ENCODE peak calls at places on chromosomes 1 and 21, in seven cellular contexts. K, U, M, B, R, W and X are unnamed samples.
A peak's percentile ranks its signal among the peaks of the same experiment; 100 is the strongest.

GRCh38 chr1:89457046-89457445 is 67.6 kb upstream of the LRRC8B start:
- DNase-seq in K (no peak), B (no peak), U (no peak), W (no peak), M (no peak), R (peak; percentile 70), X (no peak)

GRCh38 chr1:98344726-98345125 is 316.8 kb upstream of the SNX7 start:
- DNase-seq in U (no peak), M (no peak), W (no peak), B (no peak), K (no peak), R (no peak), X (no peak)

GRCh38 chr1:98325646-98326441 is 335.7 kb upstream of the SNX7 start:
- DNase-seq in R (no peak), W (peak; percentile 68), B (peak; percentile 76), M (peak; percentile 71), K (peak; percentile 47), U (no peak), X (peak; percentile 99)

GRCh38 chr1:15472595-15472994 is 3.3 kb upstream of the CELA2B start:
- DNase-seq in B (no peak), K (no peak), W (no peak), U (no peak), M (no peak), R (no peak), X (no peak)

GRCh38 chr1:8423134-8423701 is 105.3 kb downstream of the SLC45A1 start:
- DNase-seq in R (peak; percentile 30), U (peak; percentile 19), W (no peak), B (peak; percentile 73), K (peak; percentile 38), M (peak; percentile 75), X (no peak)

GRCh38 chr1:242025681-242026080 is 26.8 kb upstream of the MAP1LC3C start:
- DNase-seq in K (no peak), U (no peak), W (no peak), R (no peak), M (no peak), B (peak; percentile 46), X (no peak)

GRCh38 chr1:62321438-62321837 is 2.2 kb upstream of the KANK4 start:
- DNase-seq in B (no peak), R (no peak), U (no peak), M (no peak), K (no peak), W (peak; percentile 15), X (peak; percentile 96)

GRCh38 chr1:218674280-218674773 is 329.2 kb downstream of the TGFB2 start:
- DNase-seq in M (no peak), K (no peak), W (no peak), R (peak; percentile 85), B (no peak), U (no peak), X (no peak)

GRCh38 chr1:219837274-219837993 is 90.9 kb downstream of the SLC30A10 start:
- DNase-seq in U (no peak), R (peak; percentile 87), M (no peak), B (no peak), W (peak; percentile 16), K (no peak), X (peak; percentile 85)

GRCh38 chr21:42568377-42568776 is 54.7 kb downstream of the SLC37A1 start:
- DNase-seq in M (no peak), B (peak; percentile 28), R (no peak), W (no peak), K (no peak), U (no peak), X (no peak)

GRCh38 chr1:69038379-69038778 is 529.3 kb upstream of the LRRC7 start:
- DNase-seq in K (no peak), M (no peak), B (no peak), U (no peak), R (no peak), W (no peak), X (no peak)
- TF ChIP-seq CTCF in K (no peak), M (no peak), B (no peak), U (no peak), R (no peak), W (no peak), X (no peak)

DNA sequence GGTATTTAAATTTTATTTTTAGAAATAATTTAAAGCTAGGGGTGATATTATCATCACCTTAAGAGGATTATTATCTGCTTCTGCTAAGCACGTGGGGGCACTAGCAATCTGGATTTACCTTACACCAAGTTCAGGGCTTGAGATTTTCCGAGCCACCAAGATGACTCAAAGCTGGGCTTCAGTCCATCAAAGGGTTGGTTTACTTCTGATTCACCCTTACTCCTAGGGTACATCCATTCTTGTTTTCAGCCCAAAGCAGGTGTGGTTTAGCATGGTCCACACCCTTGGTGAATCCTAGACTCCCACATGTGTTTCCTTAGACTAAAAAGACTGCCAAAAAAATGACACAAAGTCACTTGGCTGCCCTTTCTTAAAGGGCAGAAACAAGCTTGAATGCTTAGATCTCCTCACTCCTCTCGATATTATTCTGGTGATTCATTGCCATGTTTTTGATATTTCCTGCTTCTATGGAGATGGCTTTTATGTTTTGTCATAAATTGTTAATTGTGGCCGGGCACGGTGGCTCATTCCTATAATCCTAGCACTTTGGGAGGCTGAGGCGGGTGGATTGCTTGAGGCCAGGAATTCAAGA is 9.8 kb upstream of the PRSS38 start:
- DNase-seq in U (no peak), K (no peak), B (no peak), M (no peak), W (peak; percentile 99), R (no peak), X (peak; percentile 100)
- TF ChIP-seq CTCF in U (no peak), K (no peak), B (no peak), M (no peak), W (no peak), R (no peak), X (peak; percentile 36)

DNA sequence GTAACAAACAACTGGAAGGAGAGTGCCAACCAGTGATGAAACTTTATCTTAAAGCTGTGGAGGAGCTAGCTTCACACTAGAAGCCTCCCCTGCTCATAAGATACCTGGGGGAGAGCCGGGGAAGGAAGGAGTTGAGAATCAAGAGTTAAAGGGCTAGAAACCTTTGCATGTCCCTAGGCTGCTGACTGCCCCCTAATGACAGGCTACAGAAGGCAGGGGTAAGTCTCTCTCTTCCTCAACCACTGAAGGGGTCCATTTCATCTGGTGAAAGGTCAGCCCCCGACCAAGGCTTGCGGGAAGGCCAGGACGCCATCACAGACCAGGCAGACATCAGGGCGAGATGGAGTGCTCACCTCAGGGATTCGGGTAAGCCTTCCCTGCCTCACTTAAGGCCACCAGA is 65.6 kb upstream of the GRHL3 start:
- DNase-seq in W (no peak), U (no peak), B (no peak), M (no peak), K (no peak), R (peak; percentile 52), X (no peak)
- TF ChIP-seq CTCF in W (no peak), U (no peak), B (no peak), M (no peak), K (no peak), R (peak; percentile 52), X (no peak)

DNA sequence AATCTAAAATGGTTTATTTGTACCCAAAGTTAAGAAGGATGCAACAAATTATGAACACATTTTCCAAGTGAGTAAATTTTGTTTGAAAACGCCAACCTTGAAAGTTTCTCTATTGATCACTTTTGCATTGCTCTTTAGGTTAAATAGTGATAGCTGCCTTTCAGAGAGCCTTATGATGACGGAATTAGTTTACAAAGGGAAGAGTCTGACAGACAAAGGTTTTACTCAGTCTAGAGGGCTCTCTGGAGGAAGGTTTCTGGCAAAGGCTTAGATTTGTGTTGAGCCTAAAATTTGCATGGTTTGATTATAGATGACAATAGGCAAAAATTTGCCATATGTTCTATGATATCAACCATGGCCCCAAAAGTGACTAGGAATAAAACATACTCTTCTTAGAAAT is 95.9 kb upstream of the RUNX1 start:
- DNase-seq in R (no peak), W (no peak), K (no peak), B (no peak), U (no peak), M (no peak), X (no peak)
- TF ChIP-seq CTCF in R (no peak), W (no peak), K (no peak), B (no peak), U (no peak), M (no peak), X (no peak)

DNA sequence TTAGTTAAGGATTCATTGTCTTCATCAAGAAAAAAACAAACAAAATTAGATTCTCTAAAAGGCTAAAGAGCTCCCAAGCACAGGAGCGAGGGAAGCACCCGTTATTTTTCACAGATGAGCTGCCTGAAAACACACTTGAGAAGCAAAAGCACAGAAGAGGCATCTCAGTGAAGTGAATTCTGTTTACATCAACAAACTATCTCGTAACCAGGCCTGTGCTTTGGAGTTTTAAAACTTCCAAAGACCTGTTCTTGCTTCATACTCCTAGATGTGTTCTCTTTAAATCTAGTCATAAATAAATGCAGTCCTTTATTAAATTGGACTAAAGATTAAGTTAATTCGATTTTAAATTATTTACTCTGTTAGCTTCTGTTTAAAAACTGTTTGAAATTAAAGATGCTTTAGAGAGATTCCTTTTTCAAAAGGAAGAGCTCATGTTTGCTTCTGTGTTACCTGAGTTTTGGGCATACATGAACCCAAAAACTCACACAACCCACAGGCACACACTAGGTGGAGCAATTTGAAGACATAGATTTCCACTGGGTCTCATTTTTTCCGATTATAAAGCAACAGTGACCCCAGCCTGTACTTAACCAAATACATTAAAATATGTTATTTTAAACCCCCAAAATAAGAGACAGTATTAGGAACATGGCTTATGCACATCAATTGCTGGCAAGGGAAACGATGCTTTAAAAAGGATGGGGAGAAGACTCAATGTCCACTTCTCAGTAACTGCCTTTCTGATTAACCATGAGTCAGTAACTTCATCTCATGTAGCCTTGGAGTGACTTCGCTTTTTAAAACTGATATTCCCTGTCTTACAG is 648.2 kb downstream of the SMYD3 start:
- DNase-seq in K (no peak), U (no peak), W (no peak), B (no peak), R (no peak), M (no peak), X (peak; percentile 30)
- TF ChIP-seq CTCF in K (no peak), U (no peak), W (peak; percentile 37), B (no peak), R (peak; percentile 29), M (no peak), X (no peak)

GRCh38 chr1:46411601-46412341 is 17.7 kb downstream of the FAAH start:
- DNase-seq in U (no peak), B (no peak), R (peak; percentile 88), W (no peak), K (no peak), M (peak; percentile 56), X (no peak)
- TF ChIP-seq CTCF in U (no peak), B (no peak), R (peak; percentile 80), W (peak; percentile 60), K (no peak), M (no peak), X (peak; percentile 55)